ENCODE peak calls at places on chromosomes 11 and 22, in nine cellular contexts. X is mucosa of descending colon, D is PC-3, R is endodermal cell, L is AG09309, S is WTC11, G is bronchial epithelial cell, J is lower lobe of right lung, F is neural crest cell. T is an unnamed sample.

GRCh38 chr11:1834132-1834610 is 619 bp upstream of the SYT8 start:
- DNase-seq in J (peak; percentile 90), X (peak; percentile 86), L (no peak), D (peak; percentile 91), G (peak; percentile 92), F (no peak), R (no peak), S (no peak), T (peak; percentile 95)

GRCh38 chr11:104127828-104128227 is 36.1 kb downstream of the PDGFD start:
- DNase-seq in X (no peak), D (peak; percentile 39), J (no peak), S (no peak), R (no peak), F (no peak), G (peak; percentile 61), L (no peak), T (peak; percentile 55)

GRCh38 chr11:113553235-113553634 is 78.0 kb upstream of the DRD2 start:
- DNase-seq in S (peak; percentile 35), J (no peak), X (no peak), G (peak; percentile 79), R (peak; percentile 80), L (peak; percentile 98), D (peak; percentile 93), F (no peak), T (peak; percentile 81)

GRCh38 chr11:8567597-8568198 is 26.3 kb downstream of the STK33 start:
- DNase-seq in F (no peak), R (no peak), G (peak; percentile 88), L (no peak), X (no peak), D (no peak), S (no peak), J (no peak), T (peak; percentile 33)

GRCh38 chr11:64772318-64773018 is 5.9 kb downstream of the SF1 start:
- DNase-seq in L (no peak), G (no peak), R (no peak), F (no peak), S (no peak), D (no peak), J (no peak), X (no peak), T (no peak)

GRCh38 chr11:63906087-63906486 is 10.9 kb downstream of the RCOR2 start:
- DNase-seq in D (no peak), J (no peak), X (no peak), G (no peak), L (no peak), S (no peak), R (no peak), F (no peak), T (no peak)

GRCh38 chr22:17087176-17088131 is 2.7 kb downstream of the IL17RA start:
- DNase-seq in F (no peak), S (no peak), D (no peak), G (no peak), J (no peak), X (peak; percentile 54), R (peak; percentile 35), L (peak; percentile 60), T (peak; percentile 18)

GRCh38 chr11:96199563-96200025 is 143.4 kb downstream of the MAML2 start:
- DNase-seq in L (peak; percentile 60), D (peak; percentile 95), F (no peak), G (peak; percentile 94), S (no peak), X (no peak), J (no peak), R (no peak), T (peak; percentile 91)

GRCh38 chr11:11403763-11404725 is 51.0 kb upstream of the CSNK2A3 start:
- DNase-seq in X (no peak), R (no peak), D (no peak), S (no peak), J (peak; percentile 61), L (no peak), F (no peak), G (peak; percentile 59), T (no peak)

GRCh38 chr11:43923327-43924111 is 18.9 kb upstream of the C11orf96 start:
- DNase-seq in X (no peak), F (no peak), S (no peak), L (no peak), D (peak; percentile 40), R (peak; percentile 62), J (no peak), G (peak; percentile 80), T (no peak)

GRCh38 chr11:114135737-114136151 is 76.2 kb downstream of the ZBTB16 start:
- DNase-seq in R (peak; percentile 70), D (no peak), L (peak; percentile 14), X (no peak), S (no peak), F (no peak), J (no peak), G (no peak), T (no peak)

GRCh38 chr22:37739611-37740049 is 42.8 kb downstream of the TRIOBP start:
- DNase-seq in R (no peak), J (peak; percentile 84), G (no peak), F (no peak), X (no peak), L (no peak), D (no peak), S (no peak), T (no peak)

GRCh38 chr22:44786136-44786535 is 33.8 kb downstream of the ARHGAP8 start:
- DNase-seq in F (no peak), S (no peak), J (no peak), R (no peak), D (no peak), X (no peak), L (no peak), G (no peak), T (no peak)

GRCh38 chr11:134346101-134346975 is 14.6 kb downstream of the GLB1L2 start:
- DNase-seq in G (no peak), F (no peak), S (no peak), R (no peak), D (no peak), X (peak; percentile 0), J (no peak), L (no peak), T (no peak)

GRCh38 chr11:73315288-73316020 is 7.4 kb downstream of the ARHGEF17 start:
- DNase-seq in L (no peak), J (no peak), F (no peak), D (no peak), R (no peak), S (no peak), X (no peak), G (no peak), T (no peak)

GRCh38 chr11:48170176-48170839 is 46.3 kb upstream of the OR4B1 start:
- DNase-seq in F (no peak), R (no peak), S (no peak), X (no peak), L (no peak), J (no peak), G (no peak), D (no peak), T (no peak)

GRCh38 chr11:75426720-75427086 is 6.3 kb downstream of the KLHL35 start:
- DNase-seq in G (no peak), R (no peak), F (no peak), D (no peak), L (no peak), X (no peak), S (no peak), J (no peak), T (no peak)

GRCh38 chr11:75423721-75424120 is 9.3 kb downstream of the KLHL35 start:
- DNase-seq in J (no peak), G (no peak), D (no peak), R (no peak), S (no peak), F (no peak), L (no peak), X (no peak), T (no peak)

GRCh38 chr11:75427181-75427580 is 5.8 kb downstream of the KLHL35 start:
- DNase-seq in F (no peak), L (no peak), G (no peak), X (no peak), J (no peak), D (no peak), R (no peak), S (no peak), T (no peak)

GRCh38 chr11:75424396-75424795 is 8.6 kb downstream of the KLHL35 start:
- DNase-seq in G (no peak), S (no peak), L (no peak), R (peak; percentile 55), J (no peak), F (no peak), D (no peak), X (no peak), T (no peak)

DNA sequence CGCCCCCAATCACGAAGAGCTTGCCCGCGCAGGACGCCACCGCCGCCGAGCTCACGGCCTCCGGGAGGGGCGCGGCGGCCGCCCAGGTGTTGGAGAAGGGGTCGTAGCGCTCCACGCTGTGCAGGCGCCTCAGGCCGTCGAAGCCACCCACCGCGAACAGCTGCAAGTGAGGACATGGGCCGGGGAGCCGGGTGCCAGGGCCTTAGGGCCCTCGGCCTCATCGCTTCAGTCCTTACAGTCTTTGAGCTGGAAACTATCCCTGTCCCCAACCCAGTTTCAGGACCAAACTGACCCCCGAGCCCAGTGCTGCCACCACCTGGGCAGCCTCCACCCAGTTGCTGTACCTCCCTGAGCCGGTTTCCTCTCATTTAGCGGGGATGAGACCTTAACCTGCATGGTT is 7.6 kb downstream of the KLHL35 start:
- DNase-seq in G (no peak), D (peak; percentile 46), R (peak; percentile 93), S (peak; percentile 81), L (no peak), X (no peak), F (no peak), J (no peak), T (no peak)
- TF ChIP-seq CTCF in G (peak; percentile 34), D (peak; percentile 69), R (peak; percentile 85), S (no peak), L (peak; percentile 43), X (no peak), F (peak; percentile 25), J (no peak), T (no peak)

GRCh38 chr22:34111210-34111824 is 191.0 kb upstream of the LARGE1 start:
- DNase-seq in X (peak; percentile 42), L (no peak), G (peak; percentile 12), S (peak; percentile 49), J (no peak), F (peak; percentile 25), R (peak; percentile 83), D (peak; percentile 3), T (peak; percentile 0)
- TF ChIP-seq CTCF in X (peak; percentile 31), L (peak; percentile 61), G (peak; percentile 62), S (peak; percentile 77), J (peak; percentile 70), F (peak; percentile 81), R (peak; percentile 86), D (peak; percentile 55), T (peak; percentile 42)

DNA sequence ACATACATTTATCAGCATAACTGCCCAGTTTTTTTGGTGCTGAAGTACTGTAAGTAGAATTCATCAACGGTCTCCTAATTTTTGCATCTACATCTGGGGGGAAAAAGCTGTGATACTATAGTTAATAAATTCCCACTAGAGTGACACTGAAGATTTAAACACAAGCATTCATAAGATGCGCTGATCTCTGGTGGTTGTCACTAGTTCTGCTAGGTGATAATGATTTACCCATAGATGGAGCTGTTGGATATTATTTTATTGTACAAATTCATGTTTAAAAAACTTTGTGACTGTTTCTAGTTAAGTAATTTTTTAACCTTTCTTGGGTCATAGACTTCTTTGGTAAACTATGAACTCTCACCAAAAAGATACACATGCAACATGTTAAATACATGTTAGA is 106.6 kb downstream of the EMSY start:
- DNase-seq in L (no peak), S (no peak), J (no peak), F (no peak), D (peak; percentile 23), X (no peak), R (no peak), G (peak; percentile 8), T (peak; percentile 5)
- TF ChIP-seq CTCF in L (peak; percentile 6), S (no peak), J (peak; percentile 27), F (no peak), D (peak; percentile 56), X (peak; percentile 9), R (no peak), G (no peak), T (peak; percentile 27)

GRCh38 chr11:12761029-12761428 is 86.8 kb downstream of the TEAD1 start:
- DNase-seq in X (no peak), L (no peak), J (no peak), G (peak; percentile 68), F (no peak), D (peak; percentile 48), S (no peak), R (no peak), T (peak; percentile 39)
- TF ChIP-seq CTCF in X (no peak), L (peak; percentile 33), J (no peak), G (peak; percentile 51), F (peak; percentile 53), D (peak; percentile 62), S (no peak), R (peak; percentile 58), T (no peak)

T was measured in MCF 10A.